ENCODE peak calls at places on chromosomes 4 and X, in ten cellular contexts. R, C, Q, Z, T, G, D, F, P and A are unnamed samples.

GRCh38 chr4:11004818-11005217 is 320.2 kb upstream of the CLNK start:
- DNase-seq in R (no peak), F (no peak), G (peak; percentile 39), D (no peak), C (no peak), Q (no peak), P (no peak), Z (no peak), T (no peak), A (no peak)

GRCh38 chr4:70544279-70544870 is 26.0 kb downstream of the AMTN start:
- DNase-seq in G (no peak), T (peak; percentile 22), Q (peak; percentile 31), R (peak; percentile 55), Z (peak; percentile 10), P (no peak), D (no peak), C (peak; percentile 8), F (peak; percentile 37), A (no peak)

GRCh38 chr4:73311428-73311827 is 52.8 kb upstream of the ANKRD17 start:
- DNase-seq in T (peak; percentile 23), Z (peak; percentile 77), P (peak; percentile 34), G (no peak), Q (peak; percentile 8), F (peak; percentile 30), D (no peak), R (peak; percentile 84), C (peak; percentile 11), A (no peak)

GRCh38 chrX:11352296-11352741 is 59.1 kb downstream of the AMELX start:
- DNase-seq in Q (no peak), F (no peak), P (no peak), Z (no peak), C (no peak), R (peak; percentile 6), D (no peak), G (no peak), T (no peak), A (no peak)

GRCh38 chr4:7326306-7326692 is 108.4 kb downstream of the PSAPL1 start:
- DNase-seq in C (no peak), F (no peak), D (no peak), G (no peak), P (no peak), T (no peak), Q (no peak), Z (no peak), R (no peak), A (no peak)

GRCh38 chrX:75623535-75623934 is 100.7 kb upstream of the ZDHHC15 start:
- DNase-seq in Q (no peak), R (no peak), G (no peak), P (peak; percentile 1), C (no peak), T (no peak), D (no peak), F (peak; percentile 8), Z (no peak), A (no peak)

GRCh38 chr4:145179201-145179860 is 1.1 kb downstream of the OTUD4 start:
- DNase-seq in P (peak; percentile 54), F (peak; percentile 86), R (peak; percentile 65), C (peak; percentile 78), Z (peak; percentile 49), G (peak; percentile 39), T (peak; percentile 71), Q (peak; percentile 26), D (peak; percentile 63), A (no peak)

GRCh38 chr4:1928356-1929235 is 57.4 kb downstream of the NSD2 start:
- DNase-seq in R (no peak), C (no peak), D (no peak), T (no peak), P (no peak), Q (no peak), F (no peak), Z (peak; percentile 27), G (no peak), A (no peak)

GRCh38 chr4:31241504-31241903 is 521.3 kb downstream of the PCDH7 start:
- DNase-seq in T (no peak), C (no peak), Q (no peak), Z (no peak), F (no peak), P (no peak), D (no peak), R (no peak), G (no peak), A (no peak)

GRCh38 chr4:127501103-127501502 is 131.7 kb upstream of the INTU start:
- DNase-seq in Z (peak; percentile 42), T (peak; percentile 11), D (no peak), C (no peak), F (no peak), R (peak; percentile 10), G (no peak), P (no peak), Q (no peak), A (no peak)

GRCh38 chr4:41174444-41174843 is 39.9 kb downstream of the APBB2 start:
- DNase-seq in D (no peak), G (no peak), Z (peak; percentile 54), P (no peak), R (no peak), T (peak; percentile 51), Q (no peak), C (no peak), F (no peak), A (no peak)

GRCh38 chrX:31588355-31588754 is 516.5 kb upstream of the FTHL17 start:
- DNase-seq in G (no peak), F (no peak), P (no peak), Z (no peak), D (no peak), T (peak; percentile 43), Q (no peak), C (no peak), R (no peak), A (peak; percentile 9)

GRCh38 chrX:31589503-31589902 is 517.7 kb upstream of the FTHL17 start:
- DNase-seq in T (no peak), P (no peak), G (no peak), R (no peak), C (no peak), Q (no peak), Z (no peak), F (no peak), D (no peak), A (no peak)

GRCh38 chrX:31593353-31593752 is 521.5 kb upstream of the FTHL17 start:
- DNase-seq in R (no peak), T (no peak), D (no peak), C (no peak), G (no peak), Z (peak; percentile 23), P (no peak), Q (no peak), F (no peak), A (no peak)

GRCh38 chrX:31590581-31591113 is 518.8 kb upstream of the FTHL17 start:
- DNase-seq in R (peak; percentile 11), C (peak; percentile 6), F (no peak), Z (peak; percentile 72), Q (no peak), D (no peak), G (no peak), P (no peak), T (peak; percentile 48), A (peak; percentile 9)

DNA sequence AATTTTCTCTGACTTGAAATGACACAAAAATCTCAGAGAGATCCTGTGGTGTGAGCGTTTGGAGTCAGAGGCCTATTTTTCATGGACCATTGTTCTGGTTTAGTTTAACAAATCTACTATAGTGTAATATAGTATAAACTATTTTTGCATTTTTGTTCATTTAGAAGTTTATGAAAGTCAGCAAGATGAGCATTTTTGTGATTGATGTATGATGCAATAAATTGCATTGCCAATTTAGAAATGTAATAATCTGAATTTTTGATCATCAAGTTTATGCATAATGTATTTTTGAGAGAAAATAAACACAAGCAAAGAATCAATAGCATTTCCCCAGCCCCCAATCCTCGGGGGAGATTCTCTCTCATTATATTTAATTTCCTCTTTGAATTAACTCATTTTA is 519.5 kb upstream of the FTHL17 start:
- DNase-seq in Z (no peak), C (no peak), D (no peak), F (no peak), G (no peak), T (no peak), R (no peak), P (no peak), Q (no peak), A (no peak)
- TF ChIP-seq CTCF in Z (no peak), C (no peak), D (no peak), F (no peak), G (no peak), T (no peak), R (no peak), P (no peak), Q (no peak), A (no peak)

GRCh38 chrX:53319614-53320542 is 38.5 kb upstream of the IQSEC2 start:
- DNase-seq in T (no peak), G (no peak), D (no peak), Q (no peak), Z (no peak), C (no peak), P (no peak), F (no peak), R (no peak), A (no peak)
- H3K4me2 ChIP-seq in T (peak overlapping the region; percentile 84), G (peak overlapping the region; percentile 75), D (peak overlapping the region; percentile 51), Q (peak overlapping the region; percentile 81), Z (peak overlapping the region; percentile 83), C (no peak overlapping the region), P (peak overlapping the region; percentile 100), F (peak overlapping the region; percentile 94), R (peak overlapping the region; percentile 98), A (peak overlapping the region; percentile 60)

GRCh38 chr4:71807469-71807868 is 23.6 kb upstream of the GC start:
- DNase-seq in D (no peak), R (no peak), Q (no peak), G (no peak), P (no peak), T (no peak), Z (no peak), F (no peak), C (no peak), A (no peak)
- TF ChIP-seq CTCF in D (no peak), R (no peak), Q (no peak), G (no peak), P (no peak), T (no peak), Z (no peak), F (no peak), C (no peak), A (no peak)

GRCh38 chr4:176780995-176781738 is 11.6 kb downstream of the VEGFC start:
- DNase-seq in C (no peak), F (no peak), G (no peak), Q (no peak), D (no peak), R (peak; percentile 87), P (peak; percentile 38), T (peak; percentile 61), Z (no peak), A (no peak)

GRCh38 chr4:176782191-176782590 is 10.5 kb downstream of the VEGFC start:
- DNase-seq in Q (no peak), C (no peak), F (no peak), T (no peak), D (no peak), G (no peak), R (no peak), Z (no peak), P (no peak), A (no peak)

GRCh38 chr4:176779421-176779820 is 13.3 kb downstream of the VEGFC start:
- DNase-seq in F (no peak), Q (no peak), T (no peak), C (no peak), G (no peak), R (no peak), D (no peak), P (no peak), Z (no peak), A (no peak)

GRCh38 chr4:176782794-176783193 is 9.9 kb downstream of the VEGFC start:
- DNase-seq in R (no peak), Q (no peak), D (no peak), T (no peak), F (no peak), P (no peak), G (no peak), Z (peak; percentile 54), C (no peak), A (no peak)

GRCh38 chr4:176781739-176782100 is 11.0 kb downstream of the VEGFC start:
- DNase-seq in G (no peak), T (no peak), C (no peak), D (no peak), Q (no peak), F (no peak), Z (no peak), P (no peak), R (no peak), A (no peak)
- H3K4me2 ChIP-seq in G (no peak overlapping the region), T (no peak overlapping the region), C (no peak overlapping the region), D (peak overlapping the region; percentile 28), Q (no peak overlapping the region), F (no peak overlapping the region), Z (peak overlapping the region; percentile 86), P (peak overlapping the region; percentile 80), R (peak overlapping the region; percentile 74), A (peak overlapping the region; percentile 81)